ENCODE peak calls at places on chromosomes 1 and 21, in seven cellular contexts. Z is heart left ventricle, Y is AG04450, N is right lobe of liver, L is cardiac muscle cell, T is dorsolateral prefrontal cortex, W is neural crest cell. O is an unnamed sample.

GRCh38 chr1:226778657-226779058 is 39.6 kb upstream of the ITPKB start:
- DNase-seq in Y (peak), W (no peak), T (no peak), Z (no peak), N (no peak), L (no peak), O (no peak)

GRCh38 chr1:202702088-202702487 is 8.2 kb downstream of the SYT2 start:
- DNase-seq in T (no peak), Z (no peak), W (no peak), N (no peak), Y (no peak), L (no peak), O (no peak)

GRCh38 chr1:208951908-208952307 is 631.6 kb upstream of the CAMK1G start:
- DNase-seq in T (no peak), W (no peak), Y (no peak), Z (no peak), N (no peak), L (no peak), O (no peak)

GRCh38 chr1:210332233-210332632 is 3.5 kb downstream of the HHAT start:
- DNase-seq in W (no peak), L (no peak), Z (no peak), T (no peak), Y (no peak), N (no peak), O (no peak)

GRCh38 chr1:39131940-39132339 is 72.6 kb upstream of the MACF1 start:
- DNase-seq in Y (no peak), L (no peak), W (no peak), T (no peak), Z (no peak), N (no peak), O (no peak)

GRCh38 chr1:83619497-83619896 is 379.4 kb downstream of the TTLL7 start:
- DNase-seq in T (no peak), W (no peak), L (no peak), Y (no peak), Z (no peak), N (no peak), O (no peak)

GRCh38 chr1:108503062-108503740 is 53.1 kb downstream of the NBPF6 start:
- DNase-seq in L (peak), Y (peak), Z (no peak), N (no peak), T (no peak), W (no peak), O (no peak)

GRCh38 chr1:37667023-37667769 is 25.1 kb upstream of the CDCA8 start:
- DNase-seq in Z (no peak), W (no peak), N (no peak), Y (no peak), L (no peak), T (no peak), O (no peak)

GRCh38 chr1:155242805-155243358 is 12.4 kb downstream of the ENTREP3 start:
- DNase-seq in N (no peak), W (no peak), Z (no peak), Y (no peak), L (no peak), T (no peak), O (no peak)

GRCh38 chr1:57922130-57922529 is 498.3 kb upstream of the DAB1 start:
- DNase-seq in Y (no peak), L (no peak), T (no peak), N (no peak), W (no peak), Z (no peak), O (no peak)

GRCh38 chr1:47627471-47628370 is 189.9 kb downstream of the FOXD2 start:
- DNase-seq in Z (peak), N (no peak), W (peak), Y (no peak), L (peak), T (no peak), O (no peak)

GRCh38 chr1:67149179-67149770 is 14.5 kb upstream of the C1orf141 start:
- DNase-seq in W (peak), Z (peak), N (no peak), L (peak), T (peak), Y (peak), O (no peak)

GRCh38 chr1:16162163-16162822 is 6.4 kb upstream of the EPHA2 start:
- DNase-seq in T (no peak), W (no peak), Z (no peak), N (no peak), L (peak), Y (no peak), O (no peak)

GRCh38 chr1:178093150-178093957 is 550 bp upstream of the RASAL2 start:
- DNase-seq in T (peak), W (peak), N (peak), Y (peak), Z (peak), L (peak), O (peak)

GRCh38 chr1:100799954-100800612 is 80.5 kb downstream of the VCAM1 start:
- DNase-seq in N (no peak), T (no peak), L (no peak), Y (no peak), Z (no peak), W (no peak), O (no peak)

GRCh38 chr1:205343431-205344009 is 13.2 kb downstream of the KLHDC8A start:
- DNase-seq in T (no peak), Y (no peak), L (peak), W (peak), Z (no peak), N (no peak), O (no peak)

GRCh38 chr1:170765712-170766330 is 101.9 kb downstream of the PRRX1 start:
- DNase-seq in N (no peak), Y (peak), T (no peak), W (no peak), L (peak), Z (no peak), O (no peak)

GRCh38 chr1:5338466-5338865 is 653.8 kb downstream of the NPHP4 start:
- DNase-seq in Y (no peak), N (no peak), L (no peak), Z (no peak), T (no peak), W (peak), O (no peak)

GRCh38 chr1:153400244-153400643 is 9.4 kb upstream of the S100A8 start:
- DNase-seq in T (no peak), L (no peak), Z (no peak), W (no peak), N (no peak), Y (no peak), O (no peak)
- TF ChIP-seq CTCF in T (no peak), L (peak), Z (no peak), W (no peak), N (no peak), Y (peak), O (no peak)

DNA sequence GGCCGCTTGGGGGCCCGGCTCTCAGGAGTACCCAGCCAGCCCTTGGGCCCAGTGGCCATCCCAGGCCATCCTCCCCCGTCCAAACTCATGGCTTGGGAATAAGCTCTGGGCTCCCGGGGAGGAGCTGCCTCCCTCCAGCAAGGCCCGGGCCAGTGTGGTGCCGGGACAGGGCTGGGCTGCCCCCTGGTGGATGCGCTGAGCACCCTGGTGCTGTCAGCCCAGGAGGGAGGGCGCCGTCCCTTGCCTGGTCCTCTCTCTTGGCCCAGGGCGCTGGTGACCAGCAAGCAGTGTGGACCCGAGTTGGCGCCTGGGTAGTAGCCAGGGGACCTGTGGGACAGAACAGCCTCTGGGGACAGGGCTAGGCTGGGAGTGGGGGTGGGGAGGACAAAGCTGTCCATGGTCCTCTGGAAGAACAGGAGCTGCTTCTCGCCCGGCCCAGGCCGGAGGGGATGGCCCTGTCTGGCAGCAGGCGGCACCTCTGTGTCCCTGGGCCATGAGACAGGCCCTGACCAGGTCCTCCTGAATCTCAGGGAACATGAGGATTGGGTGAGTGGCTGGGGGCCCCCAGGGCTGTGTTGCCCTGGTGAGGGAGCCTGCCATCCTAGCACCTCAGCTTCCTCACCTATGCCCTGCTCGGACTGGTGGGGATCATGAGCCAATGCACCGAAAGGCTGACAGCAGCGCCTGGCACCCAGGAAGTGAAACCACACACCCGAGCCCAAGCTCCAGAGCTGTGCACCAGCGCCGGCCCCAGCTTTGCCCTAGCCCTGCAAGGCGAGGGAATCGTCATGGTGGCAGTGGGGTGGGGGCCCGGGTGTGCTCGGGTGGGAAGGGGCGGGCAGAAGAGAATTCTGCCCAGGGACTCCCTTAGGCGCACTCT is 9.4 kb downstream of the MORN1 start:
- DNase-seq in T (peak), L (peak), N (peak), Z (peak), Y (peak), W (peak), O (peak)
- TF ChIP-seq CTCF in T (peak), L (peak), N (peak), Z (peak), Y (peak), W (peak), O (peak)

DNA sequence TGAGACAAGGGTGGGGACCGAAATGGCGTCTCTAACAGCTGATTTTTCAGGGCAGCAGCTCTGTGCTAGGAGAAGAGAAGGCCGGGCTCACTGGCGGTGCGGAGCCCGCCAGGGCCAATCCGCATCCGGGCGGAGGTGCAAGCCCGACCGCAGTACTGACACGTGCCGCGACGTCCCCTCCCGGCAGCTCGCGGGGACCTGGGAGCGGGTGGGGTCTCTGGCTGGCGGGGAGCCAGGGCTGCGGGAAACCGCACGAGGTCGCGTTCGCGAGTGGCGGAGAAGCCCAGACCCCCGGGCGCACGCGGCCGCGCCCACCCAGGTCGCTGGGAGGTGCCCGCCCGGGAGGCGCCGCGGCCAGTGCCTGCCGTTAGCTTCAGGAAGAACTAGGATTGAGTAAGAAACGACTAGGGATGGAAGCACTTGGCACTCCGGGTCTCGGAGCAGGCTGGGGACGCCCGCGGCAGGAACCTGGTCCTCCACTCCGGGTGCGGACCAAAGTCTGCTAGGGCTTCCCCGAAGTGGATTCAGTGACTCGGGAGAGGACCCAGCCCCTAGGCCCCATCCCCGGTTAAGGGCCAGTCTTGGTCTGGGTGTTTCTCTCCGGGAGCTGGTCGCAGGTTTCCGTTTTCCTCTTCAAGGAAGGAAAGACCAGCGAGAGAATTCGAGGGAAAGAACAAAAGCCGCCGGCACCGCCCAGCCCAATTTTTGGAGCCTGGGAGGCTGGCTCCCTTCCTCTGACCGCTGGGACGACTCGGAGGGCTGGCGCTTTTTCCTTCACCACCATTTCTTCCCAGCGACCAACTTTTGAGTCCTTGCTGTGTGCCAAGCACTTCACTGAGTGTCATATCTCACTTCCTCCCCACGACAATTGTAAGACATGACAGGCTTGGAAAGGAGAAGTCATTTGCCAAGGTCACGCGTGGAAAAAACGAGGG is 16.7 kb upstream of the STMN1 start:
- DNase-seq in W (peak), Z (peak), Y (no peak), N (peak), T (peak), L (peak), O (no peak)
- TF ChIP-seq CTCF in W (no peak), Z (no peak), Y (no peak), N (no peak), T (no peak), L (no peak), O (no peak)

GRCh38 chr21:34888569-34889286 is 160.4 kb downstream of the RUNX1 start:
- DNase-seq in T (peak), N (peak), Z (peak), L (peak), W (peak), Y (peak), O (no peak)

GRCh38 chr21:34885125-34885524 is 164.0 kb downstream of the RUNX1 start:
- DNase-seq in N (no peak), T (no peak), Z (no peak), W (no peak), L (no peak), Y (no peak), O (no peak)

GRCh38 chr21:34885636-34886553 is 163.2 kb downstream of the RUNX1 start:
- DNase-seq in W (no peak), N (no peak), Z (no peak), Y (no peak), L (no peak), T (no peak), O (no peak)

GRCh38 chr21:34887729-34888568 is 161.2 kb downstream of the RUNX1 start:
- DNase-seq in W (peak), L (peak), N (peak), T (peak), Y (peak), Z (peak), O (no peak)

GRCh38 chr21:34886554-34887385 is 162.3 kb downstream of the RUNX1 start:
- DNase-seq in Y (no peak), L (peak), T (no peak), Z (no peak), W (peak), N (peak), O (no peak)
- TF ChIP-seq CTCF in Y (no peak), L (no peak), T (no peak), Z (no peak), W (no peak), N (no peak), O (no peak)

DNA sequence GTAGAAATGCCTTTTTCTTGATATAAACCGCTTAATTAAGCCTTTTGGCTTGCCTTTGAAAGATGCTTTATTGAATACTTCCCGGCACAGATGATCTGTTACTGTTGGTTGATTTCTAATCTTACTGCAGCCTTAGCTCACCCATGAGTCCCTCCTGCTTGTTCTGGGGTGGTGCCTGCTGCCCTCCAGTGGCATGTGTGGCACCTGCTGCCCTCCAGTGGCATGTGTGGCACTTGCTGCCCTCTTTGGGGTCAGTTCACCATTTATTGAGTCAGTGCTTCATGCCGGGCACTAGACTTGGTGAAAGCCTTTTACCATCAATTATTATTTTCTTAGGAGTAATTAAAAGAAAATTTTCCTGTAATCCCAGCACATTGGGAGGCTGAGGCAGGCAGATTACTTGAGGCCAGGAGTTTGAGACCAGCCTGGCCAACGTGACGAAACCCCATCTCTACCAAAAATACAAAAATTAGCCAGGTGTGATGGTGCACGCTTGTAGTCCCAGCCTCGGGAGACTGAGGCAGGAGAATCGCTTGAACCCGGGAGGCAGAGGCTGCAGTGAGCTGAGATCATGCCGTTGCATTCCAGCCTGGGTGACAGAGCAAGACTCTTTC is 54.3 kb downstream of the ADARB1 start:
- DNase-seq in Y (peak), W (peak), Z (peak), L (peak), N (peak), T (peak), O (peak)
- TF ChIP-seq CTCF in Y (peak), W (peak), Z (peak), L (peak), N (peak), T (peak), O (peak)

GRCh38 chr21:27035791-27036190 is 68.9 kb upstream of the ADAMTS5 start:
- DNase-seq in Y (no peak), L (no peak), N (no peak), Z (no peak), T (no peak), W (no peak), O (no peak)

GRCh38 chr21:27036736-27037301 is 69.9 kb upstream of the ADAMTS5 start:
- DNase-seq in Y (no peak), Z (peak), N (no peak), T (no peak), L (no peak), W (no peak), O (no peak)

GRCh38 chr21:27034796-27035195 is 67.9 kb upstream of the ADAMTS5 start:
- DNase-seq in W (no peak), T (no peak), Y (no peak), Z (no peak), N (no peak), L (no peak), O (no peak)

GRCh38 chr21:27033467-27033866 is 66.6 kb upstream of the ADAMTS5 start:
- DNase-seq in Y (no peak), N (no peak), Z (no peak), W (no peak), L (no peak), T (no peak), O (no peak)
- TF ChIP-seq CTCF in Y (no peak), N (no peak), Z (no peak), W (no peak), L (no peak), T (no peak), O (no peak)

DNA sequence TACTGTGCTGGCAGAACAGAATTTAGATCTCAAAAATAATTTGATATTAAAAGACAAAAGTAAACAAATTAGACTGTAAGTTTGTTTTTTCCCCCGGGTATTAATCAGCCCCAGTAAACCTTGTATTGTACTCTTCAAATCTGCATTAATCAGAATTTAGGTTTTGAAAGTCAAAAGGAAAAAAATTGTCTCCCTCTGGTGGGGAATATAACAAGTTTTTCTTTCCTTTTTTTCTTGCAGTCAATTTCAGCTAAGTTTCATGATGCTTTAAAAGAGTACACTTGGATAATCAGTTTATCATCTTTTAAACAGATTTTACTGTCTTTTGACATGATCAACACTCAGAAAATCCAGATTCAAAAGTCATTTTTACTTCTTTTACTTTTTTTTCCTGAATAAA is 134.5 kb upstream of the PKN2 start:
- DNase-seq in N (no peak), T (no peak), Z (no peak), W (no peak), Y (no peak), L (no peak), O (no peak)
- TF ChIP-seq CTCF in N (peak), T (peak), Z (peak), W (peak), Y (peak), L (no peak), O (no peak)

GRCh38 chr1:233424727-233425222 is 97.3 kb downstream of the MAP3K21 start:
- DNase-seq in L (no peak), Y (no peak), W (no peak), N (no peak), Z (no peak), T (no peak), O (no peak)
- TF ChIP-seq CTCF in L (no peak), Y (peak), W (peak), N (peak), Z (no peak), T (no peak), O (no peak)

GRCh38 chr1:12665511-12665910 is 21.6 kb downstream of the AADACL4 start:
- DNase-seq in L (no peak), N (no peak), T (no peak), W (no peak), Z (no peak), Y (no peak), O (no peak)

GRCh38 chr1:12669529-12670068 is 25.7 kb downstream of the AADACL4 start:
- DNase-seq in N (no peak), L (no peak), Z (no peak), Y (no peak), W (no peak), T (no peak), O (no peak)

GRCh38 chr1:12662556-12662955 is 18.7 kb downstream of the AADACL4 start:
- DNase-seq in W (no peak), Y (no peak), L (no peak), Z (no peak), T (no peak), N (no peak), O (no peak)

GRCh38 chr1:12661606-12662219 is 17.8 kb downstream of the AADACL4 start:
- DNase-seq in N (no peak), T (peak), L (no peak), W (no peak), Z (no peak), Y (no peak), O (no peak)

DNA sequence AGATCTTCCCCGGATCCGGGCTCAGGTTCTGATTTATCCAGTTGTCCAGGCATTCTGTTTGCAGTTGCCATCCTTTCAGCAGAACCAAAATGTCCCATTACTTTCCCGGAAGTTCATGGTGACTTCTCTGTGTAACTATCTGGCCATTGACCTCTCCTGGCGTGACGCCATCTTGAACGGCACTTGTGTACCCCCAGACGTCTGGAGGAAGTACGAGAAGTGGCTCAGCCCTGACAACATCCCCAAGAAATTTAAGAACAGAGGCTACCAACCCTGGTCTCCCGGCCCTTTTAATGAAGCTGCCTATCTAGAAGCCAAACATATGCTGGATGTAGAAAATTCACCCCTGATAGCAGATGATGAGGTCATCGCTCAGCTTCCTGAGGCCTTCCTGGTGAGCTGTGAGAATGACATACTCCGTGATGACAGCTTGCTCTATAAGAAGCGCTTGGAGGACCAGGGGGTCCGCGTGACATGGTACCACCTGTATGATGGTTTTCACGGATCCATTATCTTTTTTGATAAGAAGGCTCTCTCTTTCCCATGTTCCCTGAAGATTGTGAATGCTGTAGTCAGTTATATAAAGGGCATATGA is 22.4 kb downstream of the AADACL4 start:
- DNase-seq in Y (no peak), W (no peak), T (no peak), L (no peak), N (no peak), Z (no peak), O (no peak)
- TF ChIP-seq CTCF in Y (no peak), W (no peak), T (no peak), L (no peak), N (no peak), Z (no peak), O (no peak)

GRCh38 chr1:44030606-44031050 is 634 bp downstream of the SLC6A9 start:
- DNase-seq in N (no peak), Z (peak), Y (no peak), L (peak), W (peak), T (peak), O (no peak)
- TF ChIP-seq CTCF in N (no peak), Z (no peak), Y (peak), L (peak), W (peak), T (peak), O (peak)

O was measured in D721Med.